ENCODE peak calls at places on chromosomes 3 and 15, in eight cellular contexts. R is thoracic aorta, J is AG10803, F is IMR-90, G is HCT116, I is Peyer's patch, S is fibroblast of pulmonary artery, L is A549. V is an unnamed sample.

GRCh38 chr3:16520636-16521579 is 7.4 kb upstream of the RFTN1 start:
- DNase-seq in I (no peak), L (no peak), J (no peak), F (no peak), S (no peak), G (no peak), R (no peak), V (no peak)

GRCh38 chr15:39077998-39078397 is 502.9 kb upstream of the THBS1 start:
- DNase-seq in L (no peak), G (no peak), F (no peak), I (no peak), J (peak), S (peak), R (no peak), V (no peak)

GRCh38 chr3:142315083-142315482 is 89.7 kb upstream of the GK5 start:
- DNase-seq in I (no peak), G (no peak), L (peak), F (peak), R (no peak), J (peak), S (peak), V (peak)

GRCh38 chr3:124780767-124781485 is 50.7 kb downstream of the UMPS start:
- DNase-seq in G (no peak), S (peak), L (no peak), I (no peak), R (peak), J (peak), F (peak), V (peak)

GRCh38 chr15:61660579-61660978 is 399.7 kb downstream of the VPS13C start:
- DNase-seq in S (peak), G (no peak), R (no peak), L (no peak), I (no peak), J (peak), F (peak), V (no peak)

GRCh38 chr3:69724722-69725435 is 14.4 kb upstream of the MITF start:
- DNase-seq in R (no peak), G (no peak), J (no peak), L (peak), I (no peak), S (no peak), F (no peak), V (peak)

GRCh38 chr3:46188708-46189107 is 19.4 kb downstream of the CCR1 start:
- DNase-seq in S (no peak), J (no peak), R (no peak), F (no peak), L (no peak), G (no peak), I (no peak), V (no peak)

GRCh38 chr3:187641319-187641976 is 28.7 kb downstream of the SST start:
- DNase-seq in F (no peak), S (no peak), I (no peak), L (no peak), J (no peak), R (no peak), G (no peak), V (no peak)

GRCh38 chr3:115146418-115147328 is at the start of gene ZBTB20:
- DNase-seq in G (peak), F (peak), S (peak), R (peak), J (peak), I (peak), L (peak), V (peak)

GRCh38 chr3:151327571-151328198 is 1.7 kb downstream of the P2RY13 start:
- DNase-seq in J (peak), G (no peak), L (peak), R (no peak), F (peak), I (no peak), S (peak), V (peak)

GRCh38 chr3:30694148-30694547 is 87.7 kb downstream of the TGFBR2 start:
- DNase-seq in F (no peak), L (no peak), I (no peak), J (peak), S (no peak), G (no peak), R (no peak), V (no peak)

GRCh38 chr3:30692498-30693130 is 86.2 kb downstream of the TGFBR2 start:
- DNase-seq in R (no peak), I (no peak), L (no peak), J (no peak), F (no peak), S (no peak), G (no peak), V (no peak)

GRCh38 chr3:30691944-30692343 is 85.5 kb downstream of the TGFBR2 start:
- DNase-seq in I (no peak), L (no peak), F (no peak), R (no peak), J (peak), S (no peak), G (no peak), V (no peak)

GRCh38 chr3:30694668-30695067 is 88.3 kb downstream of the TGFBR2 start:
- DNase-seq in L (no peak), I (no peak), F (no peak), R (no peak), S (no peak), G (no peak), J (no peak), V (no peak)

GRCh38 chr3:30693470-30694120 is 87.2 kb downstream of the TGFBR2 start:
- DNase-seq in J (peak), I (no peak), S (peak), G (peak), R (no peak), L (peak), F (peak), V (peak)
- TF ChIP-seq CTCF in J (peak), I (peak), S (peak), G (peak), R (peak), L (peak), F (peak), V (peak)

DNA sequence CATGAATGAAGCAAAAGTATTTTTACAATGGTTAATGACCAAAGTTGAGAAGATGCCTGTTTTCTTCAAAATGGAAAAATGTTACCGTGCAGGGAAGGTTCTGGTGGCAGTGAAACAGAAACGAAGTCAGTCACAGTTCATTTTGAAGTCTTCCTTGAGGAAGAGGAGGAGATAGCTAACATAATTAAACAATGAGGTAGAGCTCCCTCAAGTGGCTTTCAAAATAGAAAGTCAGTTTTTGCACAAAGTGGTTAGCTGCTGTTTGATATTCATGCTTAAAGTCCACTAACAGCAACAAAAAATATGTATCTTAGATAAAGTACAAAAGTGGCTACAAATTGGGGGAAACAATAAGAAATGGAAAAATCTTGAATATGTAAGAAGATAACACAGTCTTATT is 87.3 kb downstream of the TFG start:
- DNase-seq in R (no peak), F (peak), S (peak), L (peak), I (no peak), J (peak), G (peak), V (peak)
- H3K4me3 ChIP-seq in R (no peak), F (no peak), S (no peak), L (no peak), I (no peak), J (no peak), G (no peak), V (no peak)

GRCh38 chr3:99928758-99929408 is 111.2 kb downstream of the CMSS1 start:
- DNase-seq in I (no peak), L (no peak), J (no peak), S (no peak), G (no peak), R (no peak), F (no peak), V (no peak)
- TF ChIP-seq CTCF in I (no peak), L (no peak), J (no peak), S (peak), G (peak), R (peak), F (no peak), V (peak)

DNA sequence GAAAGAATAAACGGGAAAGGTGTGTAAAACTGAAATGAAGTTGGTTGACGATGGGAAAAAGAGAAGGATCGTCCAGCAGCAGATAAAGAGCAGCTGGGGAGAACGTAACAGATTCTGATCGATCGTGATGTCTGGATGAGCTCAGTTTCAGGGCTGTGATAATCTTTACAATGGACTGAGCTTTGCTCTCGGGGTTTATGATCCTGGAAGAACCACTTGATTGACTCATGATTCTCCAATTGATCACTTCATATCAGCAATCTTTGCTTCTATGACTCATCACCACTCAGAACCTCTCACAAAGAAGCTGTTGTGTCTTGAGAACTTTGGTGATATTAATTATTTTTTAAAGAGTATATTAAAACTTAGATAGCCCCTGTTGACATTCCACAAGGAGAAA is 690.7 kb downstream of the TUSC7 start:
- DNase-seq in S (no peak), G (no peak), F (no peak), I (no peak), L (no peak), R (no peak), J (no peak), V (no peak)
- H3K4me3 ChIP-seq in S (no peak), G (no peak), F (no peak), I (no peak), L (no peak), R (no peak), J (no peak), V (no peak)

DNA sequence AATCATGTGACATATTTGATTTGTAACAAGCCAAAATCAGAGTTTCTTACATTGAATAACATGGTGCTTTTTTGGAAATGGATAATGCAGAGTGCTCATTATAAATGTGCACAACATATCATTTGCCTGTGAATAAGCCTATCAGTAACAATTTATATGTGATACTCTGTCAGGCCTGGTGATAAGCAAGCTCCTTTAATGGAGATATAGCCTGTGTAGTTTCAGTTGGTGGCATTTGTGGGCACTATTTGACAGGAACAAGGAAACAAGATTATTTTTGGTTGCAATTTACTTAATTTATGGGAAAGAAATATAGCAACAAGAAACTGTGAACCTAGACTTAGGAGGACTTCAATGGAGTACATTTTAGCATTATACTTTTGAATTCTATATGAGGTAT is 328.9 kb downstream of the ARPP21 start:
- DNase-seq in J (no peak), G (no peak), I (no peak), S (no peak), L (no peak), R (no peak), F (no peak), V (no peak)
- TF ChIP-seq CTCF in J (no peak), G (no peak), I (no peak), S (no peak), L (no peak), R (no peak), F (no peak), V (no peak)

DNA sequence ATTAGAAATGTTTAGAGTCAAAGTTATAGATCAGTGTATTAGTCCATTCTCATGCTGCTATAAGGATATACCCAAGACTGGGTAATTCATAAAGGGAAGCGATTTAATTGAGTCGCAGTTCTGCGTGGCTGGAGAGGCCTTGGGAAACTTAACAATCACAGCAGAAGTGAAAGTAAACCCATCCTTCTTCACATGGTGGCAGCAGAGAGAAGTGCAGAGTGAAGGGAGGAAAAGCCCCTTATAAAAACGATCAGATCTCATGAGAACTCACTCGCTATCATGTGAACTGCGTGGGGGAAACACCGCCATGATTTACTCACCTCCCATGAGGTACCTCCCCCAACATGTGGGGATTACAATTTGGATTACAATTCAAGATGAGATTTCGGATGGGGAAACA is 871.5 kb downstream of the DIPK2A start:
- DNase-seq in G (peak), F (no peak), R (no peak), I (no peak), J (no peak), L (no peak), S (peak), V (peak)
- H3K4me3 ChIP-seq in G (no peak), F (no peak), R (no peak), I (no peak), J (no peak), L (no peak), S (no peak), V (no peak)

GRCh38 chr3:180017846-180018245 is 18.9 kb downstream of the PEX5L start:
- DNase-seq in J (no peak), I (no peak), L (no peak), R (no peak), S (no peak), F (no peak), G (no peak), V (peak)

DNA sequence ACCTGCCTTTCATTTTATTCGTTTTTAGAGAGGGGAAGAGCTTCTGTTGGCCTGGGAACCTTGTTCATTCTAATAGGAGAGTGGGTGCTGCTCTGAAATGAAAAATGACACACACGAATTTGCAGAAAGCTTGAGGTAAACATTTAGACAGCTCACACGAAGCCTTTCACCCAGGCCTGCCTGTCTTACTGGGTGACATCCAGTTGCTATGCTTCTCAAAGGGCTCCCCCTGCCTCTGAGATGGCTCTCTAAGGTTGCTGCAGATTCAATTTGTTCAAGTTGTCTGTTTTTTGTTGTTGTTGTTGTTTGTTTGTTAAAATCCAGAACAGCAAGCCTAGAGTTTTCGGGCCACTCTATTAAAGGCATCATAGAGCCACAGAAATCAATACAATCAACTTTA is 18.1 kb downstream of the PEX5L start:
- DNase-seq in S (no peak), L (peak), G (no peak), I (no peak), R (no peak), J (no peak), F (no peak), V (no peak)
- TF ChIP-seq CTCF in S (no peak), L (no peak), G (no peak), I (no peak), R (no peak), J (no peak), F (no peak), V (no peak)

DNA sequence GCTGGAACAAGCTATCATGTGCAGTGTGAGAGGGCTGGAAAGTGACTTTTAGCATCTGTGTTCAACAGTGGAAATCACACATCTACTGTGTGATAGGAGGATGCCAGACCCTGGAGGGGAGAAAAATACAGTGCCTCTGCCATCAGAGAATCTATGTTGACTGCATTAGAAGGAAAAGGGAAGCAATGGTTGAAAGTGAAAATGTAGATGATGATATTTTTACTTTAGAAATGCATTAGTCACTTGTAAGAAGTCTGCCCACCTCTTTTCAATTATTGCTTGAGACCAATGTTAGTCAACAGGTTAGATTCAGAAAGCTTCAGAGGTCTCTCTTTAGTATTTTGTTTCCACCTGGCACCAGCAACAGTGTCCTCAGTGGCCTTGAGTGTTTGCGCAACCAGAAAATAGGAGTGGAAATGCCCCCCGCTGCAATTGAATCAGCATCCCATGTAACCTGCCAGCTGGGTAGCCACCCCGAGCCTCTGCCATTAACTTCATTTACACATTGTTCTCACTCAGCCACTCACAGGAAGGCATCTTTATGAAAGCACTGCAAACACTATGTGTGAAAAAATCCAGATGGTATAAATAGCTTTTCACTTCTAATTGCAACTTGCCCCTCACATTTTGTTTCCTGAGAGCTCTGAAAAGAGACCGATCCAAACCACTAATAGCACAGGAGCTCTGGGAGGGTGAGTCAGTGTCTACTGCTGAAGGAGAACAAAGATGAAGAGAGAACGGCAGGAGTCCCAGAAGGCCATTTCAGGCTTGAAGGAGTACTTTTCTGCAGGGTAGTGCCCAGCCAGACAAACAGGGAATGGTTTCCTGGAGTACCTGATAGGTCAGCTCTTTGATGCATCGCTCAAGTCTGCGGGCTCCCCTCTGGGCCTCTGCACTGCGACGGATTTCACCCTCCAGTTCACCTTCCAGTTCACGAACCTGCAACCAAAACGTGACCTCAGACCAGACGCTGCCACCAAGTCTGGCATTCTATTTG is 92.1 kb downstream of the HHLA2 start:
- DNase-seq in G (no peak), R (no peak), F (no peak), L (no peak), J (no peak), I (no peak), S (no peak), V (no peak)
- H3K4me3 ChIP-seq in G (no peak), R (no peak), F (no peak), L (no peak), J (no peak), I (no peak), S (no peak), V (no peak)

DNA sequence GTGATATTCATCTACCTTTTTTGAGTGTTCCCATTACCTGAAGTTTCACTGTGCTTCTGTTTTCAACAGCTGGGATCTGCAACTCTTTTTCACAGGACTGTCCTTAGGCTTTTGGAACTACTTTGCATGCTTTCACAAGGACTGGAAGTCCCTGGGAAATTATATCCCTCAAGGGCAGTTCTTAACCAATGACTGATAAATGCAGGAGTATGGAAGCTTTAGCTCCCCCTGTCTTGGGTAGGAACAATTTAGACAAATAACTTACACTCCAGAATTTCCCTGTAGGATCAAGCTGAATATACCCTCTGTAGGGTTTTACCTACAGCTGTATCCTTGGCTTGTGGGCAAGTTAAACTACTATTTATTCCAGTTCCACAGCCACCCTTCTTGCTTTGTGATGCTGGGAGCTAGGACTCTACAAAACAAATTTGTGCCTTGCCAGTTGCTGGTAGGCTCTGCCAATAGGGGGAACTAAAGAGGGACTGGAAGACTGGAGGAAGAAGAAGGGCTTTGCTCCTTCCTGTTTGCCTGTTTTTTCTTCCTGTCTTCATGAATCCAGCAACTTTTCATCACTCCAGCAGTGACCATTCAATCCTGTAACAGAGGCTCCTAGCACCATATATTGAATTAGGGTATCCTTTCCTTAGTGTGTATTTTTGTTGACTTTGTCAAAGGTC is 6.8 kb upstream of the ZNF280D start:
- DNase-seq in J (no peak), R (no peak), I (no peak), L (peak), G (peak), F (no peak), S (no peak), V (no peak)
- TF ChIP-seq CTCF in J (no peak), R (no peak), I (no peak), L (no peak), G (peak), F (no peak), S (peak), V (no peak)

GRCh38 chr15:78052545-78052944 is 25.0 kb downstream of the TBC1D2B start:
- DNase-seq in R (no peak), I (no peak), F (no peak), L (no peak), S (no peak), J (no peak), G (no peak), V (no peak)

GRCh38 chr15:78049691-78050440 is 27.6 kb downstream of the TBC1D2B start:
- DNase-seq in I (no peak), R (no peak), J (peak), L (no peak), F (peak), G (no peak), S (peak), V (peak)

GRCh38 chr15:78051622-78052405 is 25.7 kb downstream of the TBC1D2B start:
- DNase-seq in I (peak), R (no peak), S (peak), G (no peak), J (no peak), F (peak), L (no peak), V (peak)

GRCh38 chr15:78050441-78050809 is 27.1 kb downstream of the TBC1D2B start:
- DNase-seq in S (peak), J (peak), I (no peak), F (no peak), L (no peak), R (no peak), G (no peak), V (no peak)

DNA sequence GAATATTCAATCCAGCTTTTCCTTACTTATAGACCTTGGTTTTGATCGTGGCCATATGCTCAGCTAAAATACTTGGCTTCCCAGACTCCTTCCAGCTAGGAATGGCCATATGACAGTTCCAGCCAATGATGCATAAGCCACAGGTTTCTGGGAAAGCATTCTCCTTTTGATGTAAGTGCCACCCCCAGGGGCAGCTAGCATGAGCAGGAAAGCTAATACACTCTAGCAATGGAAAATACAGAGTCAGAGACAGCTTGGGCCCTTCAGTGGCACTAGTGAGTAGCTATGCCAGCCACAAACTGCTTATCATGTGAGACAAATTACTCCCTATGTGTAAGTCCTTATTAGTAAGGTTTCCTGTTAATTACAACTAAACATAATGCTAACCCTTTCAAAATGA is 26.7 kb downstream of the TBC1D2B start:
- DNase-seq in J (peak), I (no peak), L (no peak), F (no peak), G (no peak), S (no peak), R (no peak), V (peak)
- H3K4me3 ChIP-seq in J (no peak), I (no peak), L (no peak), F (no peak), G (no peak), S (no peak), R (no peak), V (no peak)